ENCODE peak calls at places on chromosomes 11 and 22, in four cellular contexts. N is HepG2, M is A549, Y is K562. H is an unnamed sample.

GRCh38 chr11:122655527-122656072 is at the start of gene UBASH3B:
- DNase-seq in Y (peak), N (peak), M (peak), H (peak)

GRCh38 chr11:114253771-114254170 is 42.4 kb upstream of the NNMT start:
- DNase-seq in M (no peak), Y (no peak), N (no peak), H (no peak)

GRCh38 chr11:64086263-64086938 is 50.7 kb downstream of the FLRT1 start:
- DNase-seq in Y (no peak), M (peak), N (no peak), H (no peak)

GRCh38 chr11:74380746-74381439 is 17.3 kb downstream of the PGM2L1 start:
- DNase-seq in M (peak), N (no peak), Y (no peak), H (no peak)

GRCh38 chr11:114219559-114220349 is 76.4 kb upstream of the NNMT start:
- DNase-seq in N (no peak), M (no peak), Y (peak), H (no peak)

GRCh38 chr11:130666781-130667251 is 218.4 kb downstream of the ADAMTS15 start:
- DNase-seq in Y (no peak), N (no peak), M (no peak), H (no peak)

GRCh38 chr22:18968011-18968749 is 32.1 kb upstream of the PRODH start:
- DNase-seq in N (no peak), M (no peak), Y (peak), H (peak)

GRCh38 chr22:43743131-43743530 is 69.0 kb downstream of the EFCAB6 start:
- DNase-seq in M (no peak), N (no peak), Y (peak), H (peak)

GRCh38 chr11:119400860-119401259 is 19.4 kb upstream of the USP2 start:
- DNase-seq in M (no peak), Y (no peak), N (no peak), H (no peak)

GRCh38 chr11:126355926-126356897 is 726 bp downstream of the ST3GAL4 start:
- DNase-seq in M (no peak), N (peak), Y (no peak), H (peak)

GRCh38 chr11:43021466-43021865 is 290.3 kb upstream of the API5 start:
- DNase-seq in M (peak), Y (peak), N (peak), H (peak)

GRCh38 chr11:122746050-122746478 is 90.5 kb downstream of the UBASH3B start:
- DNase-seq in Y (no peak), M (no peak), N (no peak), H (no peak)

GRCh38 chr22:44550666-44551491 is 52.8 kb upstream of the RTL6 start:
- DNase-seq in M (peak), Y (no peak), N (no peak), H (no peak)

GRCh38 chr22:36470994-36471331 is 10.5 kb downstream of the TXN2 start:
- DNase-seq in Y (no peak), M (no peak), N (no peak), H (no peak)

GRCh38 chr11:30244255-30244654 is 13.4 kb downstream of the FSHB start:
- DNase-seq in M (peak), Y (no peak), N (no peak), H (no peak)

GRCh38 chr11:65553301-65554001 is 4.7 kb downstream of the LTBP3 start:
- DNase-seq in N (no peak), M (no peak), Y (peak), H (peak)

GRCh38 chr11:70948855-70949551 is 303.4 kb downstream of the SHANK2 start:
- DNase-seq in N (no peak), M (no peak), Y (no peak), H (no peak)

GRCh38 chr22:41288245-41288946 is 2.4 kb upstream of the RANGAP1 start:
- DNase-seq in M (peak), N (peak), Y (no peak), H (no peak)

GRCh38 chr11:14275081-14275480 is 83.9 kb downstream of the RRAS2 start:
- DNase-seq in M (no peak), N (no peak), Y (no peak), H (no peak)

GRCh38 chr11:126416542-126417090 is 61.1 kb downstream of the ST3GAL4 start:
- DNase-seq in Y (no peak), M (no peak), N (no peak), H (peak)

GRCh38 chr11:46112961-46113617 is 8.2 kb downstream of the PHF21A start:
- DNase-seq in N (peak), M (peak), Y (peak), H (no peak)

GRCh38 chr11:3006505-3007260 is 14.6 kb upstream of the NAP1L4 start:
- DNase-seq in N (no peak), M (no peak), Y (peak), H (no peak)

GRCh38 chr11:130006929-130007328 is 4.3 kb upstream of the PRDM10 start:
- DNase-seq in M (no peak), N (no peak), Y (peak), H (no peak)

GRCh38 chr11:1953489-1954284 is 6.6 kb downstream of the MRPL23 start:
- DNase-seq in Y (no peak), N (no peak), M (no peak), H (no peak)

GRCh38 chr11:75523189-75523588 is 2.6 kb downstream of the GDPD5 start:
- DNase-seq in Y (no peak), N (no peak), M (no peak), H (no peak)

GRCh38 chr22:25021976-25022711 is 69.6 kb downstream of the KIAA1671 start:
- DNase-seq in N (no peak), Y (no peak), M (no peak), H (no peak)

GRCh38 chr11:2462092-2462985 is 17.5 kb downstream of the KCNQ1 start:
- DNase-seq in Y (no peak), N (no peak), M (no peak), H (no peak)

GRCh38 chr22:44926491-44927415 is 83.1 kb downstream of the PHF21B start:
- DNase-seq in N (no peak), Y (no peak), M (no peak), H (no peak)

GRCh38 chr22:22810471-22810870 is 77.1 kb upstream of the IGLL5 start:
- DNase-seq in N (no peak), M (no peak), Y (no peak), H (no peak)

GRCh38 chr11:2139118-2139490 is at the start of gene IGF2:
- DNase-seq in Y (peak), M (no peak), N (peak), H (peak)

GRCh38 chr11:38538866-38539651 is 1941.0 kb upstream of the RAG2 start:
- DNase-seq in M (no peak), N (no peak), Y (peak), H (no peak)

GRCh38 chr11:80916180-80916811 is 1475.5 kb upstream of the TENM4 start:
- DNase-seq in M (no peak), Y (no peak), N (no peak), H (no peak)

GRCh38 chr11:95556342-95557151 is 233.0 kb downstream of the FAM76B start:
- DNase-seq in M (no peak), N (no peak), Y (no peak), H (no peak)

GRCh38 chr11:95092549-95093324 is 3.1 kb downstream of the ENDOD1 start:
- DNase-seq in N (peak), M (peak), Y (peak), H (no peak)

GRCh38 chr11:27397619-27398412 is 34.8 kb upstream of the CCDC34 start:
- DNase-seq in Y (no peak), N (no peak), M (no peak), H (no peak)

GRCh38 chr11:75429902-75430691 is 2.9 kb downstream of the KLHL35 start:
- DNase-seq in N (no peak), Y (no peak), M (peak), H (peak)

GRCh38 chr11:122439911-122440782 is 215.4 kb upstream of the UBASH3B start:
- DNase-seq in N (peak), Y (no peak), M (peak), H (peak)

GRCh38 chr11:27699242-27699925 is 871 bp downstream of the BDNF start:
- DNase-seq in N (no peak), Y (no peak), M (peak), H (peak)

GRCh38 chr11:110349109-110349996 is 52.9 kb upstream of the RDX start:
- DNase-seq in Y (no peak), N (no peak), M (no peak), H (no peak)

DNA sequence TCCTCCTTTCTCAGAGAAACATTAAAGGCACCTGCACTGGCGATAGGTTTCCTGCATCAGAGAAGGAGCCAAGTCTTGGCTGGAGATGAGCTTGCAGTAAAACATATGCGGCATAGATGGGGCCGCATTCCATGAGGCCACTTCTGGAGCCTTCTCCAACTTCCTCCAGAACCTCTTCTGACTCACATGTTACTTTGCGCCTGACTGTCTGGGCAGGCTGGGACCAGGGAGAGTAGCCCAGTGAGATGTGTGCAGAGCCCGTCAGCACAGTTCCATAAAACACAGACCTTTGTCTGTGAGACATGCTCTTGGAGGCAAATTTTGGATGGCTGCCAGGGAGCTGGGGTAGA is 55.4 kb upstream of the BID start:
- DNase-seq in M (no peak), N (no peak), Y (no peak), H (no peak)
- TF ChIP-seq USF2 in M (no peak), N (no peak), Y (no peak), H (no peak)

GRCh38 chr11:124834526-124835190 is 30.6 kb upstream of the ROBO3 start:
- DNase-seq in N (no peak), Y (no peak), M (no peak), H (no peak)

GRCh38 chr11:124839051-124839971 is 25.9 kb upstream of the ROBO3 start:
- DNase-seq in Y (peak), N (no peak), M (no peak), H (peak)

GRCh38 chr11:124839972-124840621 is 25.1 kb upstream of the ROBO3 start:
- DNase-seq in N (no peak), Y (no peak), M (no peak), H (no peak)

GRCh38 chr11:124835918-124836317 is 29.3 kb upstream of the ROBO3 start:
- DNase-seq in Y (no peak), N (no peak), M (no peak), H (no peak)

GRCh38 chr11:124837491-124837856 is 27.8 kb upstream of the ROBO3 start:
- DNase-seq in N (peak), Y (peak), M (peak), H (no peak)
- TF ChIP-seq MAX in N (no peak), Y (no peak), M (no peak), H (no peak)

DNA sequence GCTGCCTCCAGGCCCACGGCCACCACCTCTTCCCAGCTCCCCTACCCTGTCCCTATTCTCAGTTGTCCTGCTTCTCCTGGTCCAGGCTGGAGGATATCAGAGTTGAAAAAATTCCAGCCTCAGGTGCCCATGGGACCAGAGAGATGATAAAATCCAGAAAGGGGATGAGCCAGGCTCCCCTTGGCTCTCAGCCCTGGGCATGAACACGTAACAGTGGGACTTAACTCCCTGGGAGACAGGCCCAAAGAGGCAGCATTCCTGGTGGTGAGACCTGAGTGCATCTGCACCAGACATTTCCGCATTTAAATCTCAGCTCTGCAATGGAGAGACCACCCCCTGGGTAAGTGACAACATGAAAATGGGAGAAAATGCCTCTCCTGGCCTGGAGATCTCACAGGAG is 10.4 kb upstream of the SLC39A13 start:
- DNase-seq in M (no peak), Y (no peak), N (no peak), H (no peak)
- TF ChIP-seq HMGXB4 in M (no peak), Y (no peak), N (no peak), H (no peak)

GRCh38 chr11:69696749-69697488 is 6.9 kb downstream of the FGF19 start:
- DNase-seq in Y (no peak), N (no peak), M (no peak), H (no peak)

GRCh38 chr11:69697489-69697843 is 6.4 kb downstream of the FGF19 start:
- DNase-seq in N (no peak), Y (no peak), M (no peak), H (no peak)

GRCh38 chr11:69697861-69698260 is 6.0 kb downstream of the FGF19 start:
- DNase-seq in Y (no peak), N (no peak), M (no peak), H (no peak)

GRCh38 chr11:69692422-69692821 is 11.4 kb downstream of the FGF19 start:
- DNase-seq in M (no peak), N (no peak), Y (no peak), H (no peak)

DNA sequence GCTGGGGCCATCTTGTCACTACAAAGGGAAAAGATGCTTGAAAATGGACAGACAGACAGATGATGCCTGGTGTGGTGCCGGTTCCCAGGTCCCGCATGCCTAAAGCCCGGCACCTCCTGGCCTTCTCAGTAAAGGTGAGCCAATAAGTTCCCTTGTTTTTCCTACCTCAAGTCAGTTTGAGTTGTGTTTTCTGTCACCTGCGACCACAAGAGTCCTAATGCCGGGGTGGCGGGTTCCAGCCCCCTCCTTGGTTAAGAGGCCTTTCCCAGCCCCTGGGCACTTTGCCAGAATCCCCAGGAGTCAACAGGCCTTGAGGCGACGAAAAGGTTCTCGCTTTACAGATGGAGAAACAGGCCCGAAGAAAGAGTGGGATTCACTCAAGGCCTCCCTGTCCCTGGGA is 9.0 kb downstream of the FGF19 start:
- DNase-seq in N (no peak), M (no peak), Y (no peak), H (no peak)
- TF ChIP-seq USF2 in N (no peak), M (no peak), Y (no peak), H (no peak)

GRCh38 chr11:97743205-97743742 is 1277.5 kb upstream of the CNTN5 start:
- DNase-seq in Y (no peak), N (no peak), M (peak), H (no peak)
- TF ChIP-seq MAX in Y (no peak), N (no peak), M (no peak), H (no peak)

GRCh38 chr22:46260038-46260437 is 3.1 kb downstream of the PKDREJ start:
- DNase-seq in N (no peak), Y (no peak), M (no peak), H (no peak)
- TF ChIP-seq HMGXB4 in N (no peak), Y (no peak), M (no peak), H (no peak)

GRCh38 chr11:44631831-44632230 is 66.4 kb downstream of the CD82 start:
- DNase-seq in Y (no peak), N (no peak), M (no peak), H (no peak)
- TF ChIP-seq USF2 in Y (no peak), N (no peak), M (no peak), H (no peak)

H was measured in WTC11.